ENCODE peak calls at places on chromosomes 13 and 19, in ten cellular contexts. H is CD8-positive, alpha-beta T cell; U is BJ; E is mesothelial cell of epicardium; B is Calu3; S is WTC11; P is AG09309; D is nephron progenitor cell; F is GM13977; X is pancreas. A is an unnamed sample.

GRCh38 chr19:55383789-55384575 is at the start of gene TMEM238:
- DNase-seq in H (peak; percentile 37), U (no peak), E (no peak), B (peak; percentile 83), S (peak; percentile 73), P (no peak), D (peak; percentile 72), F (peak; percentile 91), X (peak; percentile 92), A (peak; percentile 72)

GRCh38 chr13:26923824-26924605 is 163.4 kb upstream of the GPR12 start:
- DNase-seq in H (no peak), U (no peak), E (no peak), B (no peak), S (no peak), P (no peak), D (no peak), F (no peak), X (no peak), A (no peak)

GRCh38 chr19:19628499-19629134 is 597 bp upstream of the LPAR2 start:
- DNase-seq in H (peak; percentile 46), U (no peak), E (peak; percentile 62), B (peak; percentile 83), S (peak; percentile 91), P (no peak), D (peak; percentile 85), F (peak; percentile 79), X (peak; percentile 89), A (peak; percentile 94)

GRCh38 chr13:78045916-78046315 is 127.3 kb upstream of the EDNRB start:
- DNase-seq in H (no peak), U (no peak), E (no peak), B (no peak), S (no peak), P (no peak), D (no peak), F (no peak), X (no peak), A (no peak)

GRCh38 chr13:46796129-46796514 is 839 bp downstream of the ESD start:
- DNase-seq in H (no peak), U (no peak), E (no peak), B (no peak), S (no peak), P (no peak), D (no peak), F (no peak), X (no peak), A (no peak)

GRCh38 chr13:30153871-30154426 is 153.4 kb downstream of the KATNAL1 start:
- DNase-seq in H (no peak), U (no peak), E (no peak), B (no peak), S (peak; percentile 25), P (no peak), D (peak; percentile 52), F (no peak), X (no peak), A (no peak)

GRCh38 chr13:27481766-27482165 is 31.4 kb upstream of the MTIF3 start:
- DNase-seq in H (no peak), U (no peak), E (no peak), B (peak; percentile 68), S (peak; percentile 89), P (no peak), D (peak; percentile 75), F (no peak), X (peak; percentile 65), A (peak; percentile 88)

GRCh38 chr13:41150058-41150457 is 17.5 kb upstream of the KBTBD6 start:
- DNase-seq in H (no peak), U (no peak), E (no peak), B (no peak), S (no peak), P (no peak), D (no peak), F (no peak), X (no peak), A (no peak)

GRCh38 chr19:2969104-2969504 is 8.3 kb upstream of the TLE6 start:
- DNase-seq in H (no peak), U (no peak), E (peak; percentile 45), B (no peak), S (no peak), P (no peak), D (no peak), F (no peak), X (peak; percentile 90), A (no peak)

DNA sequence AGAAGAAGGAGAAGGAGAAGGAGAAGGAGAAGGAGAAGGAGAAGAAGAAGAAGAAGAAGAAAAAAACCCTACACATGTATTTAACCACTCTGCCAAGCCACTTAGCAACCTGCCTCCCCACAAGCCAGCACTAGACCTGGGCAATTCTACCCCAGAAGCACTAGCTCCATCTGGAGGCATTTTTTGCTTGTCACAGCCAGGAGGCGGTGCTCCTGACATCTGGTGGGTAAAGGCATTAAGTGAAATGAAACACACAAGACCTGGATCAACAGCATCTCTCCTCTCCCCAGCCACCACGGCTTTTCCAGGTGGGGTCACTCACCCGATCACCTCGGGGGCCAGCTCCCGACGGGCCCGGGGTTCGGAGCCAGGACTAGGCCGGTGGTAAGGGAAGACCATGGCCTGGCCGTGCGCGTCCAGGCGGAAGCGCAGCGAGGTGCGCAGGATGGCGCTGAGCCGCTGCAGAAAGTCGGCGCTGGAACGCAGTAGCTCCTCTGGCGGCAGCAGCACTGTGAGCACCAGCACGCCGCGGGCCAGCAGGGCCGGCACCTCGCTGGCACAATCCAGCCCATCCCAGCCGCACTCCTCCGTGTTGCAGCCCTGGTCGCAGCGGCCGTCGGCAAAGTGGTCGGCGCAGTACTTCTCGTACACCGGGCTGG is 26.9 kb downstream of the NOTCH3 start:
- DNase-seq in H (no peak), U (no peak), E (no peak), B (no peak), S (no peak), P (no peak), D (no peak), F (no peak), X (no peak), A (no peak)
- TF ChIP-seq CTCF in H (no peak), U (peak; percentile 18), E (no peak), B (no peak), S (no peak), P (no peak), D (no peak), F (peak; percentile 48), X (no peak), A (no peak)

GRCh38 chr13:113153810-113154748 is 4.4 kb upstream of the PROZ start:
- DNase-seq in H (peak; percentile 73), U (no peak), E (peak; percentile 69), B (peak; percentile 34), S (peak; percentile 53), P (no peak), D (peak; percentile 75), F (peak; percentile 86), X (peak; percentile 93), A (peak; percentile 79)
- TF ChIP-seq CTCF in H (no peak), U (no peak), E (no peak), B (no peak), S (no peak), P (no peak), D (no peak), F (peak; percentile 6), X (no peak), A (no peak)

DNA sequence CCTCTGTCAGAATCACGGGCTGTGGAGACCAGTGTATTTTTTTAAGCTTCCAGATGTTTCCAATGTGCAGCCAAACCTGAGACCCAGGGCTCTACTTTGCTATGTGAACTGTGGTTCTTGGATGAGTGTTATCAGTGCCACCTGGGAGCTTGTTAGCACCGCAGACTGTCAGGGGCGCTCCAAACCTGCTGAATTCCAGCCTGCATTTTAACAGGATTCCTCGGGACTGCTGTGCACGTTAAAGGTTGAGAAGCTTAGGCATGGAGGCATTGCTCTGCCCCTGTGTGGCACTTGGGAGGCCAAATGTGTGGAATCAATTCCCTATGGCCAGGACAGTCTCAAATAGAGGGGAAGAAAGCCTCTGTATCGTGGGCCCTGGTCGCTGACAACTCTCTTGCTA is 80.3 kb downstream of the ANKRD10 start:
- DNase-seq in H (no peak), U (no peak), E (no peak), B (no peak), S (no peak), P (no peak), D (no peak), F (no peak), X (no peak), A (no peak)
- TF ChIP-seq CTCF in H (no peak), U (no peak), E (no peak), B (no peak), S (no peak), P (no peak), D (no peak), F (no peak), X (no peak), A (no peak)

DNA sequence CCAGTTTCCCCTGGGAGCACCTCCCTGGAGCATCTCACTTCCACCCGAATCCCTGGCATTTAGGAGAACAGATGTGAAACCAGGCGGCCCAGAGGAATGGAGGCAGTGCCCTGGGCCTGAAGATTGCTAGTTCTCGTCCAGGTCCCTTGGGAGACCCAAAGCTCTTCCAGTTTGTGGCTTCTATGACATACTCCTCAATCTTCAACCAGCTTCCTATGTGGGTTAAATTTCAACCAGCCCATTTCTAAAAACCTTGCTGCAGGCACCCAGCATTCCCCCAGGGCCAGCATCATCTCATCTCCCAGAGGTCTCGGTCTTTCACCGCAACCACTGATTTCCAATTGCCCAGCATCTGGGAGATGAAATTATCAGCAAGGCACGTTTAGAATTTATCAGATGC is 46.0 kb upstream of the STK24 start:
- DNase-seq in H (no peak), U (no peak), E (no peak), B (no peak), S (no peak), P (no peak), D (no peak), F (no peak), X (no peak), A (no peak)
- TF ChIP-seq CTCF in H (no peak), U (no peak), E (no peak), B (no peak), S (no peak), P (no peak), D (no peak), F (no peak), X (no peak), A (no peak)

DNA sequence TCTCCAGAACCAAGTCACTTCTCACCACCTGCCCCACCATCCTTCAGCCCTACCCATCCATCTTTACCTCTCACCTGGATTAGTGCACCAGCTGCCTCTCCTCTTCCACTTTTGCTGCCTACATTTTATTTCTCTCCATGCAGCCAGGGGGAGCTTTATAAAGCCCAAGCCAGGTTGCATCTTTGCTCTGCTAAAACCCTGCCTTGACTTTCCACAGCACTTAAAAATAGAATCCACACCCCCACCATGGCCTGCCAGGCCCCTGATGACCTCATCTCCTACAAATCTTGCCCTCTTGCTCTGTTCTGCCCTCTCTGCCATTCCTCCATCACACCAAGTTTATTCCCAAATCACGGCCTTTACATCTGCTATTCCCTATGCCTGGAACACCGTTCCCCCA is 1.8 kb downstream of the HOOK2 start:
- DNase-seq in H (no peak), U (no peak), E (no peak), B (no peak), S (no peak), P (no peak), D (no peak), F (no peak), X (no peak), A (no peak)
- TF ChIP-seq CTCF in H (no peak), U (peak; percentile 60), E (no peak), B (no peak), S (no peak), P (peak; percentile 52), D (no peak), F (peak; percentile 29), X (no peak), A (no peak)

GRCh38 chr19:9296336-9296735 is 13.3 kb downstream of the ZNF699 start:
- DNase-seq in H (no peak), U (no peak), E (no peak), B (no peak), S (no peak), P (no peak), D (no peak), F (no peak), X (no peak), A (no peak)
- TF ChIP-seq CTCF in H (no peak), U (no peak), E (no peak), B (no peak), S (no peak), P (no peak), D (no peak), F (no peak), X (no peak), A (no peak)